ENCODE peak calls at places on chromosomes 5 and 9, in nine cellular contexts. W, X, U, I, N, V, S, Q and C are unnamed samples.

GRCh38 chr5:141208478-141208877 is at the start of gene PCDHB12:
- DNase-seq in W (no peak), X (no peak), U (peak; percentile 24), I (peak; percentile 12), N (peak; percentile 55), V (peak; percentile 20), S (no peak), Q (peak; percentile 37), C (peak; percentile 22)

GRCh38 chr9:128637656-128638055 is 19.0 kb downstream of the DYNC2I2 start:
- DNase-seq in W (no peak), X (no peak), U (peak; percentile 34), I (no peak), N (no peak), V (no peak), S (no peak), Q (no peak), C (no peak)

GRCh38 chr9:121640076-121640475 is 11.4 kb upstream of the DAB2IP start:
- DNase-seq in W (no peak), X (no peak), U (peak; percentile 36), I (peak; percentile 50), N (peak; percentile 40), V (peak; percentile 50), S (peak; percentile 38), Q (no peak), C (peak; percentile 72)

GRCh38 chr5:51748667-51749066 is 365.4 kb downstream of the ISL1 start:
- DNase-seq in W (no peak), X (no peak), U (no peak), I (no peak), N (no peak), V (no peak), S (no peak), Q (no peak), C (no peak)

GRCh38 chr9:39108145-39108544 is 179.8 kb downstream of the CNTNAP3 start:
- DNase-seq in W (no peak), X (no peak), U (no peak), I (no peak), N (no peak), V (no peak), S (no peak), Q (no peak), C (no peak)

GRCh38 chr9:4600363-4600762 is 61.7 kb upstream of the PLPP6 start:
- DNase-seq in W (no peak), X (no peak), U (no peak), I (no peak), N (no peak), V (no peak), S (no peak), Q (no peak), C (no peak)

GRCh38 chr5:159951387-159951786 is 35.1 kb downstream of the ADRA1B start:
- DNase-seq in W (no peak), X (no peak), U (no peak), I (no peak), N (no peak), V (no peak), S (peak; percentile 17), Q (no peak), C (peak; percentile 70)

GRCh38 chr5:127870914-127871313 is 167.7 kb downstream of the CCDC192 start:
- DNase-seq in W (no peak), X (peak; percentile 33), U (peak; percentile 61), I (no peak), N (peak; percentile 50), V (no peak), S (no peak), Q (no peak), C (peak; percentile 8)

GRCh38 chr5:174767670-174768069 is 43.3 kb downstream of the MSX2 start:
- DNase-seq in W (no peak), X (no peak), U (no peak), I (no peak), N (no peak), V (no peak), S (no peak), Q (no peak), C (no peak)

GRCh38 chr9:110591526-110591925 is 12.0 kb upstream of the SVEP1 start:
- DNase-seq in W (peak; percentile 27), X (peak; percentile 43), U (no peak), I (no peak), N (peak; percentile 57), V (peak; percentile 23), S (no peak), Q (no peak), C (no peak)

GRCh38 chr5:148035676-148036075 is 28.1 kb upstream of the SPINK5 start:
- DNase-seq in W (no peak), X (no peak), U (no peak), I (no peak), N (no peak), V (no peak), S (no peak), Q (peak; percentile 74), C (no peak)

GRCh38 chr9:130156672-130157071 is 15.5 kb upstream of the NCS1 start:
- DNase-seq in W (no peak), X (no peak), U (no peak), I (peak; percentile 35), N (no peak), V (no peak), S (no peak), Q (no peak), C (no peak)

GRCh38 chr9:114180701-114181582 is 25.6 kb downstream of the COL27A1 start:
- DNase-seq in W (peak; percentile 48), X (no peak), U (peak; percentile 50), I (no peak), N (no peak), V (no peak), S (no peak), Q (no peak), C (peak; percentile 67)
- H3K9ac ChIP-seq in W (no peak overlapping the region), X (no peak overlapping the region), U (no peak overlapping the region), I (no peak overlapping the region), N (no peak overlapping the region), V (no peak overlapping the region), S (no peak overlapping the region), Q (no peak overlapping the region), C (no peak overlapping the region)

GRCh38 chr9:132585954-132586829 is 3.8 kb downstream of the BARHL1 start:
- DNase-seq in W (no peak), X (no peak), U (no peak), I (no peak), N (no peak), V (no peak), S (no peak), Q (no peak), C (peak; percentile 65)
- TF ChIP-seq EZH2 in W (peak; percentile 71), X (peak; percentile 95), U (peak; percentile 97), I (no peak), N (peak; percentile 91), V (no peak), S (no peak), Q (no peak), C (peak; percentile 60)

GRCh38 chr5:179342577-179342976 is 2.7 kb downstream of the ADAMTS2 start:
- DNase-seq in W (no peak), X (no peak), U (no peak), I (no peak), N (peak; percentile 87), V (no peak), S (no peak), Q (no peak), C (peak; percentile 55)
- H4K20me1 ChIP-seq in W (peaks cover 12% of the 10 kb centered on the region), X (no peaks in the 10 kb centered on the region), U (no peaks in the 10 kb centered on the region), I (no peaks in the 10 kb centered on the region), N (no peaks in the 10 kb centered on the region), V (no peaks in the 10 kb centered on the region), S (peaks cover 5% of the 10 kb centered on the region), Q (no peaks in the 10 kb centered on the region), C (peaks cover 16% of the 10 kb centered on the region)

DNA sequence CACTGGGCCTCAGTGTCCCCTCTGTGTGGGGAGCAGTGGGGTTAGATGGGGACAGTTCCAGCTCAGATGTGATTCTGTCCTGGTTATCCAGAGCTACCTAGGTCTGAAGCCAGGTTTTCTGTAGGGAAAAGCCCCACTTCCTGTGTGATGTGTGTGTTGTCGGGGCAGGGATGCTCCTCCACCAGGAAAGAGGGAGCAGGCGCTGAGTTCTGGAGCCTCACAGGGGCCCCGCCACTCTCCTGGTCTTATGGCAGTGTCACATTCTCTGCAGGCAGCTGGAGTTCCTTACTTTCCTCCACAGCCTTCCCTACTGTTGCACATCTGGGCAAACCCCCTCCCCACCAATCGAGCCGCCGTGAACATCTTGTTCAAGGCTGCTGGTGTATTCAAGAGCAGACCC is 39.1 kb upstream of the GRHPR start:
- DNase-seq in W (no peak), X (no peak), U (no peak), I (no peak), N (no peak), V (no peak), S (no peak), Q (no peak), C (no peak)
- H3K9ac ChIP-seq in W (no peak overlapping the region), X (no peak overlapping the region), U (no peak overlapping the region), I (no peak overlapping the region), N (no peak overlapping the region), V (no peak overlapping the region), S (no peak overlapping the region), Q (no peak overlapping the region), C (no peak overlapping the region)

DNA sequence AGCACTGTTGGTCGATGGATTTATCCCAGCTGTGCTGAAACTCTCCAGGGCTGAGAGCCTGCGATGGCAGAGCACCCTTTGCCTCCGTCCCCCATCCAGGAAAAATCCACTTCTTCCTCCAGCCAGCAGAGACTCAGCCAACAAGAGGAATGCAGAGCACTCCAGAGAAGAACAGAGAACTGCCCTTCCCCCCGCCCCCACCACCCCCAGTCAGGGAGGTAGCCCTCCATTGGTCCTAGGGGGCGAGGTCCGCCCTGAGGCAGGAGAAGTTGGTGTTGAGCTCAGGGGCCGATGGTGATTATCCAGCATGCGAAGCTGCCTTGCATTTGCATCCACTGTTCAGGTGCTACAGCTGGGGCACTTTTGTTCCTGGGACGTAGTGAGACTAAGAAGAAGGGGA is 9.0 kb downstream of the TLX3 start:
- DNase-seq in W (no peak), X (no peak), U (no peak), I (no peak), N (no peak), V (no peak), S (peak; percentile 21), Q (no peak), C (peak; percentile 60)
- TF ChIP-seq EZH2 in W (no peak), X (no peak), U (no peak), I (no peak), N (no peak), V (no peak), S (no peak), Q (no peak), C (no peak)

GRCh38 chr5:177490992-177491391 is 6.4 kb downstream of the PDLIM7 start:
- DNase-seq in W (no peak), X (no peak), U (no peak), I (no peak), N (no peak), V (no peak), S (no peak), Q (no peak), C (no peak)
- H4K20me1 ChIP-seq in W (peaks cover 81% of the 10 kb centered on the region), X (no peaks in the 10 kb centered on the region), U (no peaks in the 10 kb centered on the region), I (peaks cover 11% of the 10 kb centered on the region), N (peaks cover 4% of the 10 kb centered on the region), V (peaks cover 8% of the 10 kb centered on the region), S (peaks cover 3% of the 10 kb centered on the region), Q (no peaks in the 10 kb centered on the region), C (peaks cover 78% of the 10 kb centered on the region)

GRCh38 chr5:95846554-95847260 is 24.2 kb upstream of the GLRX start:
- DNase-seq in W (no peak), X (peak; percentile 67), U (peak; percentile 79), I (peak; percentile 63), N (peak; percentile 83), V (peak; percentile 76), S (peak; percentile 72), Q (peak; percentile 70), C (peak; percentile 70)
- H3K9ac ChIP-seq in W (no peak overlapping the region), X (no peak overlapping the region), U (no peak overlapping the region), I (no peak overlapping the region), N (no peak overlapping the region), V (no peak overlapping the region), S (no peak overlapping the region), Q (no peak overlapping the region), C (no peak overlapping the region)